ENCODE peak calls at places on chromosomes 4 and X, in six cellular contexts. One of them, this sample, is unnamed.
A peak's percentile ranks its signal among the peaks of the same experiment; 100 is the strongest.

GRCh38 chrX:154459843-154460242 is 1.8 kb downstream of the PLXNA3 start:
- DNase-seq in T-helper 1 cell: no peak
- DNase-seq in LHCN-M2: no peak
- DNase-seq in GM23248: peak; percentile 57
- DNase-seq in activated CD4-positive, CD25-positive, alpha-beta regulatory T cell treated with anti-CD3 and anti-CD28 coated beads, Interleukin-2, amount 50 U/mL, for 72 hours: no peak
- DNase-seq in activated T-helper 1 cell treated with anti-CD3 and anti-CD28 coated beads, Interleukin-12 subunit alpha, Interleukin-12 subunit beta, Interleukin-2, Interleukin-4 antibody, amounts not matched to agents 30 ng/mL and 10 ng/mL and 1 ng/mL, durations not matched to agents 14 hours and 24 hours and 36 hours: no peak
- DNase-seq in this sample: no peak

GRCh38 chr4:6873792-6874461 is 35.7 kb upstream of the TBC1D14 start:
- DNase-seq in T-helper 1 cell: peak; percentile 56
- DNase-seq in LHCN-M2: peak; percentile 50
- DNase-seq in GM23248: peak; percentile 72
- DNase-seq in activated CD4-positive, CD25-positive, alpha-beta regulatory T cell treated with anti-CD3 and anti-CD28 coated beads, Interleukin-2, amount 50 U/mL, for 72 hours: peak; percentile 78
- DNase-seq in activated T-helper 1 cell treated with anti-CD3 and anti-CD28 coated beads, Interleukin-12 subunit alpha, Interleukin-12 subunit beta, Interleukin-2, Interleukin-4 antibody, amounts not matched to agents 30 ng/mL and 10 ng/mL and 1 ng/mL, durations not matched to agents 14 hours and 24 hours and 36 hours: peak; percentile 64
- DNase-seq in this sample: no peak

GRCh38 chrX:49761481-49761880 is 65.7 kb upstream of the PAGE1 start:
- DNase-seq in T-helper 1 cell: no peak
- DNase-seq in LHCN-M2: peak; percentile 1
- DNase-seq in GM23248: peak; percentile 34
- DNase-seq in activated CD4-positive, CD25-positive, alpha-beta regulatory T cell treated with anti-CD3 and anti-CD28 coated beads, Interleukin-2, amount 50 U/mL, for 72 hours: no peak
- DNase-seq in activated T-helper 1 cell treated with anti-CD3 and anti-CD28 coated beads, Interleukin-12 subunit alpha, Interleukin-12 subunit beta, Interleukin-2, Interleukin-4 antibody, amounts not matched to agents 30 ng/mL and 10 ng/mL and 1 ng/mL, durations not matched to agents 14 hours and 24 hours and 36 hours: no peak
- DNase-seq in this sample: no peak

GRCh38 chr4:30719363-30720020 is 677 bp upstream of the PCDH7 start:
- DNase-seq in T-helper 1 cell: no peak
- DNase-seq in LHCN-M2: peak; percentile 67
- DNase-seq in GM23248: peak; percentile 67
- DNase-seq in activated CD4-positive, CD25-positive, alpha-beta regulatory T cell treated with anti-CD3 and anti-CD28 coated beads, Interleukin-2, amount 50 U/mL, for 72 hours: no peak
- DNase-seq in activated T-helper 1 cell treated with anti-CD3 and anti-CD28 coated beads, Interleukin-12 subunit alpha, Interleukin-12 subunit beta, Interleukin-2, Interleukin-4 antibody, amounts not matched to agents 30 ng/mL and 10 ng/mL and 1 ng/mL, durations not matched to agents 14 hours and 24 hours and 36 hours: no peak
- DNase-seq in this sample: no peak

GRCh38 chr4:89056292-89056952 is 563 bp downstream of the FAM13A start:
- DNase-seq in T-helper 1 cell: no peak
- DNase-seq in LHCN-M2: no peak
- DNase-seq in GM23248: no peak
- DNase-seq in activated CD4-positive, CD25-positive, alpha-beta regulatory T cell treated with anti-CD3 and anti-CD28 coated beads, Interleukin-2, amount 50 U/mL, for 72 hours: no peak
- DNase-seq in activated T-helper 1 cell treated with anti-CD3 and anti-CD28 coated beads, Interleukin-12 subunit alpha, Interleukin-12 subunit beta, Interleukin-2, Interleukin-4 antibody, amounts not matched to agents 30 ng/mL and 10 ng/mL and 1 ng/mL, durations not matched to agents 14 hours and 24 hours and 36 hours: no peak
- DNase-seq in this sample: no peak

GRCh38 chr4:41448935-41449334 is 89.0 kb upstream of the LIMCH1 start:
- DNase-seq in T-helper 1 cell: no peak
- DNase-seq in LHCN-M2: peak; percentile 48
- DNase-seq in GM23248: peak; percentile 55
- DNase-seq in activated CD4-positive, CD25-positive, alpha-beta regulatory T cell treated with anti-CD3 and anti-CD28 coated beads, Interleukin-2, amount 50 U/mL, for 72 hours: no peak
- DNase-seq in activated T-helper 1 cell treated with anti-CD3 and anti-CD28 coated beads, Interleukin-12 subunit alpha, Interleukin-12 subunit beta, Interleukin-2, Interleukin-4 antibody, amounts not matched to agents 30 ng/mL and 10 ng/mL and 1 ng/mL, durations not matched to agents 14 hours and 24 hours and 36 hours: no peak
- DNase-seq in this sample: no peak

GRCh38 chr4:2462218-2462991 is 6.5 kb upstream of the RNF4 start:
- DNase-seq in T-helper 1 cell: peak; percentile 53
- DNase-seq in LHCN-M2: peak; percentile 57
- DNase-seq in GM23248: peak; percentile 87
- DNase-seq in activated CD4-positive, CD25-positive, alpha-beta regulatory T cell treated with anti-CD3 and anti-CD28 coated beads, Interleukin-2, amount 50 U/mL, for 72 hours: peak; percentile 64
- DNase-seq in activated T-helper 1 cell treated with anti-CD3 and anti-CD28 coated beads, Interleukin-12 subunit alpha, Interleukin-12 subunit beta, Interleukin-2, Interleukin-4 antibody, amounts not matched to agents 30 ng/mL and 10 ng/mL and 1 ng/mL, durations not matched to agents 14 hours and 24 hours and 36 hours: peak; percentile 57
- DNase-seq in this sample: no peak

GRCh38 chr4:98546910-98547544 is 111.4 kb downstream of the TSPAN5 start:
- DNase-seq in T-helper 1 cell: no peak
- DNase-seq in LHCN-M2: no peak
- DNase-seq in GM23248: peak; percentile 86
- DNase-seq in activated CD4-positive, CD25-positive, alpha-beta regulatory T cell treated with anti-CD3 and anti-CD28 coated beads, Interleukin-2, amount 50 U/mL, for 72 hours: no peak
- DNase-seq in activated T-helper 1 cell treated with anti-CD3 and anti-CD28 coated beads, Interleukin-12 subunit alpha, Interleukin-12 subunit beta, Interleukin-2, Interleukin-4 antibody, amounts not matched to agents 30 ng/mL and 10 ng/mL and 1 ng/mL, durations not matched to agents 14 hours and 24 hours and 36 hours: no peak
- DNase-seq in this sample: peak; percentile 44

GRCh38 chrX:100083146-100083715 is 326.8 kb downstream of the PCDH19 start:
- DNase-seq in T-helper 1 cell: no peak
- DNase-seq in LHCN-M2: no peak
- DNase-seq in GM23248: no peak
- DNase-seq in activated CD4-positive, CD25-positive, alpha-beta regulatory T cell treated with anti-CD3 and anti-CD28 coated beads, Interleukin-2, amount 50 U/mL, for 72 hours: no peak
- DNase-seq in activated T-helper 1 cell treated with anti-CD3 and anti-CD28 coated beads, Interleukin-12 subunit alpha, Interleukin-12 subunit beta, Interleukin-2, Interleukin-4 antibody, amounts not matched to agents 30 ng/mL and 10 ng/mL and 1 ng/mL, durations not matched to agents 14 hours and 24 hours and 36 hours: no peak
- DNase-seq in this sample: no peak

GRCh38 chr4:54063737-54064316 is 578 bp downstream of the CHIC2 start:
- DNase-seq in T-helper 1 cell: peak; percentile 17
- DNase-seq in LHCN-M2: peak; percentile 22
- DNase-seq in GM23248: peak; percentile 49
- DNase-seq in activated CD4-positive, CD25-positive, alpha-beta regulatory T cell treated with anti-CD3 and anti-CD28 coated beads, Interleukin-2, amount 50 U/mL, for 72 hours: no peak
- DNase-seq in activated T-helper 1 cell treated with anti-CD3 and anti-CD28 coated beads, Interleukin-12 subunit alpha, Interleukin-12 subunit beta, Interleukin-2, Interleukin-4 antibody, amounts not matched to agents 30 ng/mL and 10 ng/mL and 1 ng/mL, durations not matched to agents 14 hours and 24 hours and 36 hours: peak; percentile 23
- DNase-seq in this sample: no peak

GRCh38 chrX:74353984-74354383 is 50.0 kb downstream of the ZCCHC13 start:
- DNase-seq in T-helper 1 cell: no peak
- DNase-seq in LHCN-M2: no peak
- DNase-seq in GM23248: no peak
- DNase-seq in activated CD4-positive, CD25-positive, alpha-beta regulatory T cell treated with anti-CD3 and anti-CD28 coated beads, Interleukin-2, amount 50 U/mL, for 72 hours: no peak
- DNase-seq in activated T-helper 1 cell treated with anti-CD3 and anti-CD28 coated beads, Interleukin-12 subunit alpha, Interleukin-12 subunit beta, Interleukin-2, Interleukin-4 antibody, amounts not matched to agents 30 ng/mL and 10 ng/mL and 1 ng/mL, durations not matched to agents 14 hours and 24 hours and 36 hours: no peak
- DNase-seq in this sample: no peak

GRCh38 chr4:172169871-172170270 is 356.7 kb downstream of the GALNTL6 start:
- DNase-seq in T-helper 1 cell: no peak
- DNase-seq in LHCN-M2: no peak
- DNase-seq in GM23248: no peak
- DNase-seq in activated CD4-positive, CD25-positive, alpha-beta regulatory T cell treated with anti-CD3 and anti-CD28 coated beads, Interleukin-2, amount 50 U/mL, for 72 hours: no peak
- DNase-seq in activated T-helper 1 cell treated with anti-CD3 and anti-CD28 coated beads, Interleukin-12 subunit alpha, Interleukin-12 subunit beta, Interleukin-2, Interleukin-4 antibody, amounts not matched to agents 30 ng/mL and 10 ng/mL and 1 ng/mL, durations not matched to agents 14 hours and 24 hours and 36 hours: no peak
- DNase-seq in this sample: no peak

GRCh38 chrX:139907078-139907477 is 25.8 kb downstream of the ATP11C start:
- DNase-seq in T-helper 1 cell: no peak
- DNase-seq in LHCN-M2: no peak
- DNase-seq in GM23248: no peak
- DNase-seq in activated CD4-positive, CD25-positive, alpha-beta regulatory T cell treated with anti-CD3 and anti-CD28 coated beads, Interleukin-2, amount 50 U/mL, for 72 hours: no peak
- DNase-seq in activated T-helper 1 cell treated with anti-CD3 and anti-CD28 coated beads, Interleukin-12 subunit alpha, Interleukin-12 subunit beta, Interleukin-2, Interleukin-4 antibody, amounts not matched to agents 30 ng/mL and 10 ng/mL and 1 ng/mL, durations not matched to agents 14 hours and 24 hours and 36 hours: no peak
- DNase-seq in this sample: no peak